ENCODE peak calls at places on chromosomes 7 and 10, in six cellular contexts. X, K, E, A, C and G are unnamed samples.

GRCh38 chr7:143015102-143015501 is 11.8 kb downstream of the OR9A2 start:
- DNase-seq in X (peak; percentile 73), K (no peak), E (no peak), A (no peak), C (no peak), G (peak; percentile 46)

GRCh38 chr7:28732037-28732869 is 225.9 kb downstream of the TRIL start:
- DNase-seq in X (peak; percentile 30), K (no peak), E (peak; percentile 41), A (no peak), C (no peak), G (no peak)

GRCh38 chr10:131892817-131893675 is 7.8 kb upstream of the PPP2R2D start:
- DNase-seq in X (no peak), K (no peak), E (no peak), A (no peak), C (no peak), G (no peak)

GRCh38 chr7:111424768-111425167 is 137.5 kb downstream of the IMMP2L start:
- DNase-seq in X (peak; percentile 67), K (no peak), E (no peak), A (no peak), C (no peak), G (no peak)

GRCh38 chr7:105649727-105650381 is 68.6 kb upstream of the EFCAB10 start:
- DNase-seq in X (no peak), K (no peak), E (no peak), A (no peak), C (no peak), G (no peak)

GRCh38 chr10:869171-869570 is 62.3 kb downstream of the LARP4B start:
- DNase-seq in X (no peak), K (no peak), E (no peak), A (no peak), C (no peak), G (no peak)

GRCh38 chr10:9102026-9102425 is 1047.5 kb downstream of the GATA3 start:
- DNase-seq in X (no peak), K (no peak), E (no peak), A (no peak), C (no peak), G (no peak)

GRCh38 chr10:61744469-61744868 is 81.7 kb downstream of the CABCOCO1 start:
- DNase-seq in X (no peak), K (no peak), E (no peak), A (no peak), C (peak; percentile 11), G (no peak)

GRCh38 chr7:13737563-13737962 is 251.9 kb downstream of the ETV1 start:
- DNase-seq in X (no peak), K (no peak), E (no peak), A (no peak), C (no peak), G (no peak)

GRCh38 chr7:155992538-155992937 is 180.3 kb upstream of the SHH start:
- DNase-seq in X (no peak), K (no peak), E (no peak), A (no peak), C (no peak), G (no peak)

GRCh38 chr10:81680374-81680773 is 194.6 kb upstream of the NRG3 start:
- DNase-seq in X (no peak), K (no peak), E (no peak), A (no peak), C (no peak), G (no peak)

GRCh38 chr10:114709966-114710365 is 51.9 kb upstream of the ABLIM1 start:
- DNase-seq in X (no peak), K (no peak), E (no peak), A (no peak), C (no peak), G (no peak)

GRCh38 chr7:43727003-43727402 is 2.3 kb downstream of the COA1 start:
- DNase-seq in X (no peak), K (no peak), E (no peak), A (no peak), C (no peak), G (no peak)